ENCODE peak calls at places on chromosomes 7 and 10, in eight cellular contexts. R, L, M, F, T, A, E and W are unnamed samples.

GRCh38 chr10:78937800-78938694 is 130.7 kb upstream of the ZMIZ1 start:
- DNase-seq in M (no peak), F (no peak), T (no peak), L (no peak), A (peak), E (no peak), R (peak), W (no peak)

GRCh38 chr7:27364344-27364758 is 121.7 kb downstream of the EVX1 start:
- DNase-seq in T (peak), L (peak), F (peak), A (no peak), E (peak), R (no peak), M (peak), W (peak)

GRCh38 chr7:26508917-26509316 is 217.3 kb downstream of the SNX10 start:
- DNase-seq in A (no peak), E (no peak), F (no peak), R (no peak), M (no peak), L (no peak), T (no peak), W (no peak)

GRCh38 chr10:96222441-96222840 is 48.9 kb downstream of the BLNK start:
- DNase-seq in R (no peak), E (no peak), F (no peak), A (no peak), M (no peak), L (no peak), T (no peak), W (no peak)

GRCh38 chr10:110350812-110351211 is 46.1 kb upstream of the SMNDC1 start:
- DNase-seq in A (no peak), L (peak), R (no peak), F (no peak), T (no peak), E (no peak), M (no peak), W (no peak)

GRCh38 chr7:74572301-74573090 is 85.0 kb upstream of the GTF2I start:
- DNase-seq in F (no peak), A (no peak), R (no peak), E (no peak), T (no peak), M (no peak), L (no peak), W (no peak)

GRCh38 chr10:89115876-89116627 is 91.1 kb downstream of the CH25H start:
- DNase-seq in E (peak), A (no peak), F (no peak), T (peak), R (no peak), L (peak), M (peak), W (no peak)

GRCh38 chr10:15541376-15541775 is 170.3 kb upstream of the FAM171A1 start:
- DNase-seq in T (peak), E (no peak), F (no peak), R (no peak), A (no peak), M (no peak), L (no peak), W (no peak)

GRCh38 chr10:32000937-32001336 is 55.3 kb downstream of the KIF5B start:
- DNase-seq in F (no peak), R (no peak), L (peak), M (peak), E (peak), T (no peak), A (no peak), W (peak)

GRCh38 chr7:157784114-157784835 is 447.5 kb downstream of the DNAJB6 start:
- DNase-seq in R (peak), F (no peak), T (peak), L (no peak), E (no peak), M (no peak), A (no peak), W (no peak)

GRCh38 chr7:52634996-52635395 is 400.4 kb upstream of the POM121L12 start:
- DNase-seq in L (no peak), E (no peak), F (no peak), R (no peak), M (no peak), T (no peak), A (no peak), W (no peak)

GRCh38 chr10:78438907-78439809 is 405.5 kb downstream of the RPS24 start:
- DNase-seq in F (no peak), R (no peak), E (no peak), A (no peak), M (no peak), T (no peak), L (no peak), W (no peak)

GRCh38 chr7:134546903-134547737 is 1.8 kb upstream of the AKR1B15 start:
- DNase-seq in M (no peak), A (peak), T (peak), F (peak), L (peak), R (peak), E (peak), W (peak)

GRCh38 chr7:128909605-128910568 is 622 bp downstream of the KCP start:
- DNase-seq in E (peak), T (peak), M (peak), L (peak), A (no peak), F (no peak), R (peak), W (no peak)

GRCh38 chr7:151271699-151272355 is 23.3 kb upstream of the SMARCD3 start:
- DNase-seq in M (no peak), L (peak), A (no peak), E (peak), T (peak), R (no peak), F (peak), W (no peak)

GRCh38 chr10:13741438-13741837 is 154.7 kb downstream of the PRPF18 start:
- DNase-seq in R (no peak), M (peak), E (no peak), T (no peak), F (no peak), A (no peak), L (no peak), W (no peak)

GRCh38 chr10:14839305-14839695 is 1.2 kb downstream of the HSPA14 start:
- DNase-seq in R (peak), M (peak), E (peak), T (peak), A (no peak), L (no peak), F (no peak), W (no peak)

GRCh38 chr7:85292908-85293576 is 106.2 kb upstream of the SEMA3D start:
- DNase-seq in F (no peak), E (no peak), L (no peak), M (no peak), A (no peak), T (no peak), R (no peak), W (no peak)

GRCh38 chr10:6269953-6270867 is 67.5 kb downstream of the PFKFB3 start:
- DNase-seq in T (no peak), M (no peak), A (peak), R (peak), E (peak), F (no peak), L (peak), W (no peak)

GRCh38 chr10:132806126-132807061 is 20.4 kb upstream of the NKX6-2 start:
- DNase-seq in M (no peak), T (no peak), E (no peak), F (no peak), L (no peak), A (no peak), R (peak), W (no peak)

GRCh38 chr10:101027281-101027680 is 3.6 kb downstream of the PDZD7 start:
- DNase-seq in T (no peak), R (no peak), E (no peak), F (no peak), L (no peak), M (no peak), A (no peak), W (no peak)

GRCh38 chr7:104267701-104268368 is 60.0 kb upstream of the ORC5 start:
- DNase-seq in M (peak), A (no peak), F (no peak), E (peak), T (peak), L (peak), R (no peak), W (no peak)

GRCh38 chr10:103429647-103430046 is 22.5 kb downstream of the CALHM2 start:
- DNase-seq in R (peak), A (no peak), L (no peak), E (no peak), F (no peak), M (no peak), T (no peak), W (no peak)

GRCh38 chr10:61784354-61785131 is 117.0 kb upstream of the ARID5B start:
- DNase-seq in F (no peak), M (no peak), R (no peak), A (no peak), L (no peak), T (no peak), E (no peak), W (no peak)

GRCh38 chr10:58998924-58999713 is 177.3 kb upstream of the PHYHIPL start:
- DNase-seq in M (no peak), R (no peak), T (peak), F (peak), L (no peak), E (no peak), A (no peak), W (peak)

GRCh38 chr7:77427996-77428603 is 12.0 kb upstream of the GSAP start:
- DNase-seq in R (no peak), T (peak), F (no peak), A (no peak), E (peak), M (peak), L (peak), W (no peak)

GRCh38 chr10:119933179-119933578 is 40.6 kb downstream of the SEC23IP start:
- DNase-seq in F (no peak), A (no peak), E (peak), T (no peak), R (no peak), L (peak), M (no peak), W (peak)

GRCh38 chr10:44863344-44864041 is 47.6 kb upstream of the TMEM72 start:
- DNase-seq in T (peak), M (no peak), F (no peak), A (no peak), L (no peak), R (no peak), E (no peak), W (no peak)

GRCh38 chr10:127813290-127813689 is 76.3 kb downstream of the FOXI2 start:
- DNase-seq in E (peak), A (no peak), M (no peak), F (no peak), R (no peak), T (no peak), L (no peak), W (no peak)

GRCh38 chr7:127792528-127793342 is 140.7 kb downstream of the SND1 start:
- DNase-seq in R (no peak), T (peak), E (peak), L (no peak), F (no peak), A (peak), M (no peak), W (no peak)

GRCh38 chr7:44310221-44310848 is 15.1 kb downstream of the CAMK2B start:
- DNase-seq in E (peak), M (no peak), R (peak), A (peak), T (no peak), L (no peak), F (peak), W (no peak)
- H3K4me3 ChIP-seq in E (no peak), M (no peak), R (peak), A (peak), T (no peak), L (no peak), F (peak), W (no peak)

GRCh38 chr10:126302195-126302594 is 86.1 kb downstream of the ADAM12 start:
- DNase-seq in A (no peak), R (no peak), T (no peak), M (no peak), E (no peak), L (no peak), F (no peak), W (no peak)

GRCh38 chr10:126302831-126303230 is 85.4 kb downstream of the ADAM12 start:
- DNase-seq in M (peak), L (peak), T (peak), E (peak), R (no peak), A (no peak), F (no peak), W (no peak)
- TF ChIP-seq CTCF in M (peak), L (peak), T (peak), E (peak), R (no peak), A (no peak), F (no peak), W (no peak)

GRCh38 chr7:21747806-21748205 is 197.9 kb downstream of the CDCA7L start:
- DNase-seq in A (no peak), E (no peak), M (no peak), R (no peak), F (no peak), L (no peak), T (no peak), W (no peak)

GRCh38 chr7:21749318-21749717 is 196.4 kb downstream of the CDCA7L start:
- DNase-seq in R (no peak), L (no peak), E (no peak), T (no peak), A (no peak), M (no peak), F (no peak), W (no peak)

GRCh38 chr7:21743493-21743892 is 200.7 kb downstream of the DNAH11 start:
- DNase-seq in R (no peak), M (no peak), L (no peak), A (no peak), T (no peak), E (no peak), F (no peak), W (no peak)

DNA sequence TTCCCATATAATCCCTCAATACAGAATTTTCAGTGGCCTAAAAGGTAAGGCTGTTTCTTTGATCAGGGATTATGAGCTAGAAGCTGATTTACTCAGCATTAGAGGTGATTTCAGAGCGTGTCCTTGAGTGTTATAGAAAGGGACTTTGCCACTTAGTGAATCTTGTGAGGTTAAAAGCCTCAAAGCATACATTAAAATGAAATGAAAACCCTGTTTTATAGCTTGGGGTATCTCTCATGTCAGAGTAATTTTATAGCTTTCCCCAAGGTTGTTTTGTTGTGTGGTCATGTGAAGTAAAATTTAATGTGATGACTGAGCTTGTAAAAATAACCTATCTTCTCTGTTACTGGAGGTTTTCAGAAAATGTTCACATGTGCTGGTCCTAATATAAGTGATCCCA is 198.8 kb downstream of the CDCA7L start:
- DNase-seq in T (no peak), A (no peak), R (no peak), L (no peak), M (no peak), E (no peak), F (no peak), W (no peak)
- H3K4me3 ChIP-seq in T (no peak), A (no peak), R (no peak), L (no peak), M (no peak), E (no peak), F (no peak), W (no peak)

GRCh38 chr7:106735637-106736036 is 74.7 kb upstream of the CCDC71L start:
- DNase-seq in T (no peak), M (no peak), F (no peak), A (no peak), R (no peak), L (no peak), E (no peak), W (no peak)

GRCh38 chr7:106736508-106737201 is 75.7 kb upstream of the CCDC71L start:
- DNase-seq in F (peak), R (no peak), M (peak), E (peak), A (peak), L (peak), T (peak), W (peak)

GRCh38 chr7:106736123-106736507 is 75.2 kb upstream of the CCDC71L start:
- DNase-seq in R (no peak), E (no peak), A (no peak), F (no peak), M (no peak), T (no peak), L (no peak), W (no peak)

GRCh38 chr7:106732045-106732444 is 71.1 kb upstream of the CCDC71L start:
- DNase-seq in L (no peak), F (no peak), T (no peak), R (no peak), E (no peak), A (no peak), M (no peak), W (no peak)

DNA sequence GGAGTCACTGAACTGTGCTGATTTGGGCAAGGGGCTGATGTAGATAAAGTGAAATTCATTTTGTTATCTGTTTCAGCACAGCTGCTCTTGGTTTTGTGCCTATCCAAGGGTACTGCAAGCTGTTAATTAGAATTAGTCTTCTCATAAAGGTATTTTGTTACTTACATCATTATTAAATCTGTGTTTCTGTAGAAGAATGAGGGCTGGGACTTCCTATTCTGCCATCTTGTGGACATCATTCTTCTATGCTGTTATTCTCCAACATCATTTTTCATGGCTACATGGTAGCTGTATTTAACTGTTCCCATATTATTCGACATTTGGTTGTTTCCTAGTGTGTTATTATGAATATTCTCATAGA is 76.2 kb upstream of the CCDC71L start:
- DNase-seq in E (peak), M (peak), L (peak), T (peak), R (no peak), A (no peak), F (no peak), W (peak)
- TF ChIP-seq CTCF in E (peak), M (peak), L (peak), T (peak), R (no peak), A (no peak), F (no peak), W (peak)

DNA sequence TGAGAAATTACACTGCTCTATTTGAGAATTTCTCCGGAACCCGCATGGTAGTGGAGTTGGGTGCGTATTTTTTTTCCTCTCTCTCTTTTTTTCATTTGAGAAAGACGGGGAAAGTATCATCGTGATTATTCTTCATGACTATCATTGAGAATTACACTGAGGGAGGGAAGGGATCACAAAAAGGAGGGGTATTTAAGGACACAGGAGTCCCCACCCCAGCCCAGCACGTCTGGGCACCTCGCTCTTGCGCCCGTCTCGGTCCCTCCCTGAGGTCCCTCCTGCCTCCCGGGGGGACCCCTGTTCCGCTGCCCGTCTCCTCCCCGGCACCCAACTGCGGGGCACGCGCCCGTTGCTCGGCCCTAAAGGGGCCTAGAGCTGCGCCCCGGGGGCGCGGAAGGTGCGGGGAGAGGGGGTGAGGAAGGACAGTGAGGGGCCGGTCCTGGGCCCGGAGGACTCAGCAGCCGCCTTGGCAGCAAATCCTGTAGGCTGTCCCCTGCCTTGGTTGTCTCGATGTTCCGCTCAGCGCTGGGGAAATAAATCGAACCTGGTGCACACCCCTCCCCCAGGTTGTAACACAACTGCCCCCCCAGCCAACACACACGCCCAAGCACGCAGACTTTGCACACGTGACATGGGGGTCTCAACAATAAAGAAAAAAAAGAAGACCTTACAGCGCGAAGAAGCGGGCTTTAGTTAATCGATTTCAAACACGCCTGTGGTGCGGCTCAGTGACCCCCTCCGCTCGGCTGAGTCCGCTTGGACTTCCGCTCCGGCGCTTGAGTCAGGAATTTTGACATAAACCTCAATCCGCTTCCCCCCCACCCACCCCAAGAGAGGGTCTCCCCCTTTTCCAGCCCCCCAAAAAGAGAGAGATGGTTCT is 18.6 kb upstream of the GATA3 start:
- DNase-seq in M (no peak), E (no peak), F (no peak), R (no peak), T (no peak), A (no peak), L (no peak), W (no peak)
- H3K4me3 ChIP-seq in M (no peak), E (no peak), F (peak), R (no peak), T (no peak), A (no peak), L (no peak), W (no peak)

DNA sequence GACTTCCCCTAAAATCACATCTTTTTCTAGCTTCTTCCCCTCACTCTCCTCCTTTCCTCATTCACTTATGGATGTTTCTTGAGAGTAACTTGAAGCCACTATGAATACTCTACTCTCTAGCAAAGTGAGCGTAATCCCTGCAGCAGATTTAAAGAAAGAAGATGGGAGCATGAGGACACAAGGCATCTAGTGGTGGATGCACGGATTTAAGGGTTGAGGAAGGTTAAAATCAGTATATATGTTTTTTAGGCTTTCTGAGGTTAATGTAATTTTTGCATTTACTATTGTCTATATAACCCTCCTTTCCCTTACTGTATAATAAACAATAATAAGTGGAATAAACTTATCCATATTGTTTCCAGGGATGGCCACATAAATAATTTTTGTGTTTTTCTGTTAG is 495.2 kb upstream of the TPK1 start:
- DNase-seq in A (no peak), M (no peak), L (no peak), F (no peak), R (no peak), T (no peak), E (no peak), W (no peak)
- TF ChIP-seq CTCF in A (no peak), M (no peak), L (no peak), F (no peak), R (no peak), T (no peak), E (no peak), W (no peak)